ENCODE peak calls at places on chromosomes 4 and X, in five cellular contexts. F, K, I, R and M are unnamed samples.
A peak's percentile ranks its signal among the peaks of the same experiment; 100 is the strongest.

GRCh38 chr4:5661237-5661636 is 47.1 kb downstream of the EVC2 start:
- DNase-seq in I (no peak), K (no peak), F (no peak), R (no peak), M (no peak)

GRCh38 chrX:114889454-114889853 is 128.0 kb downstream of the IL13RA2 start:
- DNase-seq in K (no peak), R (no peak), I (no peak), F (no peak), M (no peak)

GRCh38 chr4:46442963-46443362 is 53.0 kb upstream of the GABRA2 start:
- DNase-seq in K (no peak), F (no peak), I (no peak), R (no peak), M (no peak)

GRCh38 chrX:3811331-3812311 is 98.2 kb upstream of the PRKX start:
- DNase-seq in F (peak; percentile 64), K (peak; percentile 32), R (peak; percentile 26), I (peak; percentile 40), M (peak; percentile 52)

GRCh38 chr4:186514271-186514950 is 41.0 kb downstream of the MTNR1A start:
- DNase-seq in F (no peak), I (no peak), K (no peak), R (no peak), M (no peak)

GRCh38 chr4:94803181-94803580 is 45.4 kb downstream of the BMPR1B start:
- DNase-seq in R (peak; percentile 2), I (no peak), K (no peak), F (no peak), M (no peak)

GRCh38 chrX:48461830-48462229 is 8.2 kb downstream of the SLC38A5 start:
- DNase-seq in F (no peak), R (peak; percentile 0), I (no peak), K (no peak), M (no peak)

GRCh38 chr4:124754671-124755070 is 42.1 kb upstream of the ANKRD50 start:
- DNase-seq in R (peak; percentile 8), I (no peak), F (no peak), K (no peak), M (no peak)

GRCh38 chrX:111504941-111505340 is 6.5 kb upstream of the SERTM2 start:
- DNase-seq in R (no peak), K (no peak), F (no peak), I (no peak), M (no peak)

GRCh38 chrX:27336466-27337091 is 126.6 kb downstream of the PPP4R3C start:
- DNase-seq in K (no peak), R (peak; percentile 3), I (no peak), F (no peak), M (peak; percentile 40)

GRCh38 chr4:121824950-121825349 is 1.3 kb upstream of the CCNA2 start:
- DNase-seq in I (no peak), F (no peak), K (no peak), R (no peak), M (no peak)

GRCh38 chr4:1713003-1713397 is 881 bp upstream of the SLBP start:
- DNase-seq in F (no peak), R (no peak), K (peak; percentile 71), I (no peak), M (no peak)

GRCh38 chrX:129359269-129359668 is 164.0 kb downstream of the SMARCA1 start:
- DNase-seq in R (no peak), K (no peak), F (no peak), I (no peak), M (no peak)

GRCh38 chr4:76363556-76364290 is 57.2 kb downstream of the STBD1 start:
- DNase-seq in R (peak; percentile 12), K (no peak), I (no peak), F (no peak), M (no peak)

GRCh38 chrX:103063918-103064434 is at the start of gene BEX1:
- DNase-seq in I (no peak), R (no peak), F (no peak), K (no peak), M (peak; percentile 81)

GRCh38 chr4:41141910-41142309 is 72.4 kb downstream of the APBB2 start:
- DNase-seq in F (no peak), I (no peak), K (no peak), R (peak; percentile 32), M (no peak)

GRCh38 chr4:113410686-113411085 is 350.9 kb downstream of the CAMK2D start:
- DNase-seq in K (no peak), I (no peak), F (no peak), R (no peak), M (no peak)

GRCh38 chr4:110671679-110672078 is 48.8 kb upstream of the PITX2 start:
- DNase-seq in K (no peak), R (no peak), I (no peak), F (no peak), M (no peak)

GRCh38 chrX:29530520-29530919 is 684.8 kb upstream of the MAGEB2 start:
- DNase-seq in I (no peak), F (no peak), K (no peak), R (peak; percentile 2), M (peak; percentile 4)

GRCh38 chr4:7367894-7368293 is 66.8 kb downstream of the PSAPL1 start:
- DNase-seq in R (no peak), K (no peak), I (no peak), F (no peak), M (no peak)

GRCh38 chr4:123790681-123791080 is 394.1 kb downstream of the SPRY1 start:
- DNase-seq in R (no peak), K (no peak), F (no peak), I (no peak), M (no peak)

GRCh38 chrX:50448565-50448964 is 22.1 kb downstream of the DGKK start:
- DNase-seq in I (no peak), F (no peak), R (no peak), K (peak; percentile 47), M (peak; percentile 30)

GRCh38 chr4:165364452-165365080 is 14.2 kb upstream of the CPE start:
- DNase-seq in K (no peak), I (no peak), R (no peak), F (no peak), M (peak; percentile 77)

GRCh38 chrX:129540068-129540653 is at the start of gene OCRL:
- DNase-seq in I (peak; percentile 20), R (peak; percentile 54), K (peak; percentile 57), F (peak; percentile 52), M (peak; percentile 82)

GRCh38 chrX:30561191-30561590 is 16.4 kb downstream of the TASL start:
- DNase-seq in R (no peak), I (no peak), K (no peak), F (no peak), M (no peak)

GRCh38 chr4:185227131-185227551 is 17.7 kb downstream of the SNX25 start:
- DNase-seq in K (no peak), I (no peak), F (no peak), R (no peak), M (peak; percentile 43)